ENCODE peak calls at places on chromosomes 16 and 17, in six cellular contexts. L is mesendoderm, P is hepatocyte, E is PC-3, S is endothelial cell of umbilical vein, W is A549. A is an unnamed sample.

GRCh38 chr16:73066321-73066926 is 18.5 kb upstream of the ZFHX3 start:
- DNase-seq in L (no peak), E (no peak), W (no peak), S (no peak), P (no peak), A (no peak)

GRCh38 chr17:21125862-21126261 is 902 bp upstream of the DHRS7B start:
- DNase-seq in L (no peak), P (no peak), E (no peak), S (peak; percentile 18), W (no peak), A (no peak)

GRCh38 chr16:14095883-14096551 is 24.9 kb downstream of the MRTFB start:
- DNase-seq in S (no peak), P (no peak), W (no peak), E (peak; percentile 57), L (peak; percentile 45), A (no peak)

GRCh38 chr16:69476920-69477418 is 52.5 kb downstream of the CYB5B start:
- DNase-seq in P (peak; percentile 46), L (peak; percentile 37), W (peak; percentile 73), S (peak; percentile 84), E (peak; percentile 86), A (peak; percentile 84)

GRCh38 chr17:58325976-58326468 is 2.6 kb downstream of the TSPOAP1 start:
- DNase-seq in W (peak; percentile 34), P (no peak), L (peak; percentile 57), S (no peak), E (no peak), A (no peak)

GRCh38 chr16:47778106-47778803 is 317.1 kb downstream of the PHKB start:
- DNase-seq in S (no peak), P (no peak), L (peak; percentile 20), W (no peak), E (no peak), A (no peak)

GRCh38 chr17:69539781-69540319 is 125.4 kb downstream of the MAP2K6 start:
- DNase-seq in W (peak; percentile 31), E (peak; percentile 96), P (peak; percentile 62), L (no peak), S (peak; percentile 97), A (peak; percentile 42)

GRCh38 chr16:49129935-49130334 is 151.7 kb downstream of the CBLN1 start:
- DNase-seq in L (no peak), P (no peak), S (no peak), E (no peak), W (no peak), A (no peak)

GRCh38 chr17:73588291-73589095 is 55.8 kb downstream of the SDK2 start:
- DNase-seq in W (no peak), E (no peak), S (no peak), L (no peak), P (no peak), A (peak; percentile 11)

GRCh38 chr17:31902693-31903092 is 1.2 kb upstream of the UTP6 start:
- DNase-seq in L (no peak), P (no peak), S (no peak), E (no peak), W (no peak), A (no peak)

GRCh38 chr17:46106966-46107644 is 86.1 kb downstream of the KANSL1 start:
- DNase-seq in L (peak; percentile 87), P (no peak), E (no peak), W (no peak), S (no peak), A (no peak)

GRCh38 chr16:27363797-27364196 is 38.2 kb upstream of the IL21R start:
- DNase-seq in E (peak; percentile 61), P (peak; percentile 40), S (peak; percentile 20), W (peak; percentile 74), L (no peak), A (no peak)

GRCh38 chr16:21590791-21591190 is 8.6 kb upstream of the METTL9 start:
- DNase-seq in P (no peak), E (peak; percentile 25), W (no peak), L (no peak), S (no peak), A (peak; percentile 64)

GRCh38 chr16:19284207-19284606 is 1.3 kb upstream of the CLEC19A start:
- DNase-seq in P (no peak), L (no peak), E (peak; percentile 93), W (peak; percentile 72), S (no peak), A (peak; percentile 43)

GRCh38 chr17:21201874-21202273 is 12.1 kb downstream of the TMEM11 start:
- DNase-seq in W (no peak), S (no peak), E (no peak), P (no peak), L (no peak), A (no peak)

GRCh38 chr17:9095390-9095789 is 74.1 kb downstream of the NTN1 start:
- DNase-seq in S (no peak), P (no peak), L (no peak), W (no peak), E (no peak), A (no peak)

GRCh38 chr17:50871369-50871768 is 5.2 kb upstream of the TOB1 start:
- DNase-seq in L (no peak), S (no peak), W (no peak), P (no peak), E (no peak), A (no peak)
- H3K4me3 ChIP-seq in L (no peak overlapping the region), S (no peak overlapping the region), W (no peak overlapping the region), P (no peak overlapping the region), E (no peak overlapping the region), A (no peak overlapping the region)

DNA sequence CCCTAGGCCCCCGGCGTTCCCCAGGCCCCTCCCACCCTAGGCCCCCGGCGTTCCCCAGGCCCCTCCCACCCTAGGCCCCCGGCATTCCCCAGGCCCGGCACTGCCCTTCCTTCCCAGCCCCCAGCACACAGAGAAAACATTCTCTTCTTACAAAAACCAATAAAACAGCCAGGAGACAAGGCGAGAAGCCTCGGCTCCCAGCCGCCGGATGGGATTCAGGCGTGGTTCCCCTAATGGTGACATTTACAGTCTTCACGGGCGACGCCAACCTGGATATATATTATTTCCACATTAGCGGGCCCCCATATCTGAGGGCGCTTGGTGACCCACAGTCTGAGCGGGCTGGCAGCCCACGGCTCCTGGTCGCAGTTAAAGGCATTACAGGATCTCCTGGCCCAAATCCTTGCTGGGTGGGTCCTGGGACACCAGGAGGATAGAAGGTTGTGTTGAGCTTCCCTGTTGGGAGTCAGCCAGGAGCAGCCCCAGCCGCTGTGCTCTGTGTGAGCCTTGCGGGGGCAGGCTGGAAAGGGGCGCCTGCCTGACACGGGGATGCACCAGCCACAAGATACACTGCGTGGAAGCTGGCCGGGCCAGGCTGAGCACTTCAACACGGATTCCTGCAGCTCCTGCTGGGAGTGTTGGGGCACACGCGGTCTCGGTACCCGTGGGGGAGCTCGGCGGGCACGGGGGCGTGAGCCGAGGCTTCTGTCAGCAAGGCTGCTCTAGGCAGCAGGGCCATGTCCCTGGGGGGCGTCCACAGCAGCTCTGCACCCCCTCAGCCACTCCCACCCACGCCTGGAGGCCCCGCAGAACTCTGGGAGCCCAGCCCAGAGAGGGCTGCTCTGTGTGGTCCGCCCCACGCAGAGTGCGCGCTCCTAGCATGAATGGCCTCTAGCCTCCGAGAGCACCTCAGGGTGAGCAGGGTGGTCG is 83.7 kb downstream of the LMF1 start:
- DNase-seq in E (no peak), S (peak; percentile 9), P (peak; percentile 51), W (no peak), L (peak; percentile 30), A (no peak)
- H3K4me2 ChIP-seq in E (no peak overlapping the region), S (no peak overlapping the region), P (peak overlapping the region; percentile 72), W (no peak overlapping the region), L (peak overlapping the region; percentile 7), A (no peak overlapping the region)

DNA sequence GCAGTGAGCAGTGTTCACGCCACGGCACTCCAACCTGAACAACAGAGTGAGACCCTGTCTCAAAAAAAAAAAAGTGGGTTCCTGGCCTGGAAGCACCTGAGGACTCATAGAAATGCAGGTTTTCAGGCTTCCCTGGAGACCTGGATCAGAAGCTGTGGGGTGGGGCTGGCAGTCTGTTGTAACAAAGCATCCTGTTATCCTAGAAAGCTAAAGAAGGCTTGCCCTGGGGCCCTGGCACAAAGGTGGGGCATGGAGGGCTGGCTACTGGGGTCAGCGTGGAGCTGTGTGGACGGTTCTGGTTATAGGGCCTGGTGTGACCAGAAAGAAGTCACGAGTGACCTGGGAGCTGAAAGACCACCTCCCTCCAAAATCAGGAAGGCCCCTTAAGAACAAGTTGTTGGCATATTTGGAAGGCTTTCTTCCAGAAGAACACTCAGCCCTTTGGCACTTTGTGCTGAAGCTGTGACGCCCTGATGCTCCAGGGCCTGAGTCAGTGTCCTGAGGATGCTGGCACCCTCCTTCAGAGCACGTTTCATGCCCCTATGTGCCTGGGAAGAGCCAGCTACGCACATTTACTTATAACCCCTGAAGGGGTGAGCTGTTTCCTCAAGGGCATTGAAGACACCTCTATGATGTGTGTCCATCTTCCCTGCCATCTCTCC is 6.2 kb downstream of the CRISPLD2 start:
- DNase-seq in P (no peak), W (no peak), S (no peak), L (no peak), E (peak; percentile 28), A (peak; percentile 94)
- H3K27ac ChIP-seq in P (peak overlapping the region; percentile 96), W (no peak overlapping the region), S (no peak overlapping the region), L (no peak overlapping the region), E (no peak overlapping the region), A (peak overlapping the region; percentile 97)

GRCh38 chr16:67393790-67394270 is 532 bp upstream of the TPPP3 start:
- DNase-seq in W (no peak), P (no peak), S (no peak), L (peak; percentile 60), E (no peak), A (no peak)

GRCh38 chr16:67394271-67395104 is 1.2 kb upstream of the TPPP3 start:
- DNase-seq in W (no peak), E (no peak), S (no peak), L (peak; percentile 51), P (peak; percentile 49), A (peak; percentile 53)

GRCh38 chr16:67391424-67392300 is 1.6 kb downstream of the TPPP3 start:
- DNase-seq in E (no peak), P (no peak), S (no peak), L (peak; percentile 33), W (peak; percentile 43), A (peak; percentile 49)

GRCh38 chr16:67392301-67393059 is 818 bp downstream of the TPPP3 start:
- DNase-seq in S (no peak), W (no peak), P (no peak), E (no peak), L (no peak), A (no peak)

DNA sequence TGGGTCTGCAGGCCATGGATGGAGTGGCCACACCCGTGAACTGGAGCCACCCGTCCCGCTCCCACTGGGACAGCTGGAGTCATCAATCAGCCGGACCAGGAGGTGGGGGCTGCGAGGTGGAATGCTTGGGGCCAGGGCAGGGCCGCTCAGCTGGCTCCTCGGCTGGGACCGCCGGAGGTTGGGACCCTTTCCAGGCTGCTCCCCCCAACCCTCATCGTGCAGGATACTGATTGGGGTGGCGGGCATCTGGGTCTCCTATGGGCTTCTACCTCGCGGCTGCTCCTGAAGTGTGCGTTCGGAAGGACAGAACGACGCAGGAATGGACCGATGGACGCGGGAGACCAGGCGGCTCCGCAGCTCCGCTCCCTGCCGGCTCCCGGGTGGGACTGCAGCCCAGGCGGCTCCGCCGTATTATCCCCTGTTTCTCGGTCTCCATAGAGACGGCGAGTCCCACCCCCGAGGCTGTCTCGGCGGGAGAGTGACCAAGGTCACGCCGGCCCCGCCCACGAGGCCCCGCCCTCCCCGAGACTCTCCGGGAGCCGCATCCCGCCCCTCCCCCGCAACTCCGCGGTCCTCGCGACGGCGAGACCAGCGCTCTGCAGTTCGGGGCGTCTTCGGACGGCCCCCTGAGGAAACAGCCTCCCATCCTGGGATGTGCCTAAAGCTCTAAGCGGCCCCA is at the start of gene TPPP3:
- DNase-seq in P (peak; percentile 93), E (no peak), L (peak; percentile 91), W (peak; percentile 73), S (peak; percentile 81), A (peak; percentile 91)
- H3K4me3 ChIP-seq in P (no peak within 1 kb of the TSS), E (no peak within 1 kb of the TSS), L (no peak within 1 kb of the TSS), W (peak within 1 kb of the TSS; percentile 41), S (peak within 1 kb of the TSS; percentile 26), A (peak within 1 kb of the TSS; percentile 54)

A was measured in GM23248.